ENCODE peak calls at places on chromosomes 7 and 10, in six cellular contexts. O is NCI-H2081, M is IMR-90, X is Caco-2, K is esophagus squamous epithelium, Y is M059J. E is an unnamed sample.

GRCh38 chr7:2474224-2474623 is 2.0 kb downstream of the GRIFIN start:
- DNase-seq in M (no peak), Y (no peak), K (no peak), X (no peak), O (no peak), E (no peak)

GRCh38 chr7:141193066-141193465 is 119.2 kb downstream of the TMEM178B start:
- DNase-seq in Y (no peak), X (no peak), O (no peak), K (no peak), M (no peak), E (no peak)

GRCh38 chr10:84743483-84743882 is 415.1 kb downstream of the CCSER2 start:
- DNase-seq in O (no peak), Y (peak; percentile 2), K (no peak), X (no peak), M (no peak), E (no peak)

GRCh38 chr7:18151419-18151818 is 123.8 kb upstream of the PRPS1L1 start:
- DNase-seq in O (no peak), Y (peak; percentile 15), X (no peak), K (no peak), M (no peak), E (no peak)

GRCh38 chr10:107616031-107616430 is 451.5 kb upstream of the SORCS1 start:
- DNase-seq in Y (no peak), O (no peak), X (no peak), K (no peak), M (no peak), E (no peak)

GRCh38 chr10:80392250-80392649 is 16.1 kb upstream of the PRXL2A start:
- DNase-seq in O (no peak), Y (no peak), K (no peak), M (no peak), X (no peak), E (no peak)

GRCh38 chr7:69982197-69982596 is 383.9 kb downstream of the AUTS2 start:
- DNase-seq in M (no peak), O (no peak), Y (no peak), K (no peak), X (no peak), E (no peak)

GRCh38 chr10:92914478-92915066 is 66.3 kb downstream of the EXOC6 start:
- DNase-seq in X (peak; percentile 69), K (no peak), M (peak; percentile 50), Y (peak; percentile 55), O (peak; percentile 24), E (no peak)

GRCh38 chr10:10891437-10891836 is 126.2 kb upstream of the CELF2 start:
- DNase-seq in O (no peak), Y (peak; percentile 0), X (no peak), K (no peak), M (peak; percentile 90), E (no peak)

GRCh38 chr10:123879596-123880257 is 11.9 kb downstream of the CPXM2 start:
- DNase-seq in K (no peak), O (no peak), Y (no peak), X (no peak), M (no peak), E (no peak)

GRCh38 chr10:112298581-112298980 is 15.4 kb downstream of the TECTB start:
- DNase-seq in X (no peak), Y (no peak), M (no peak), K (no peak), O (no peak), E (no peak)

GRCh38 chr7:44162785-44163395 is 21.8 kb upstream of the MYL7 start:
- DNase-seq in Y (peak; percentile 81), M (no peak), O (no peak), K (no peak), X (no peak), E (no peak)

GRCh38 chr10:29918623-29919400 is 140.6 kb downstream of the JCAD start:
- DNase-seq in K (no peak), M (no peak), Y (no peak), O (no peak), X (no peak), E (no peak)

GRCh38 chr10:11796439-11796838 is 26.7 kb upstream of the PROSER2 start:
- DNase-seq in K (no peak), X (no peak), Y (no peak), O (no peak), M (no peak), E (no peak)

GRCh38 chr7:27168265-27168947 is 3.1 kb upstream of the HOXA9 start:
- DNase-seq in Y (peak; percentile 60), M (no peak), K (no peak), O (peak; percentile 55), X (no peak), E (peak; percentile 60)

GRCh38 chr7:102463841-102464576 is 654 bp downstream of the ALKBH4 start:
- DNase-seq in K (no peak), M (no peak), Y (peak; percentile 38), O (no peak), X (no peak), E (no peak)

GRCh38 chr10:96309631-96310358 is 5.6 kb downstream of the DNTT start:
- DNase-seq in M (no peak), Y (no peak), K (no peak), O (no peak), X (no peak), E (no peak)

GRCh38 chr10:34370121-34370520 is 445.0 kb downstream of the PARD3 start:
- DNase-seq in X (no peak), O (no peak), K (no peak), M (no peak), Y (no peak), E (no peak)

GRCh38 chr10:130200156-130201042 is 64.2 kb downstream of the GLRX3 start:
- DNase-seq in M (no peak), X (no peak), Y (no peak), K (no peak), O (no peak), E (peak; percentile 55)

GRCh38 chr10:29951441-29951931 is 107.9 kb downstream of the JCAD start:
- DNase-seq in X (no peak), K (no peak), M (peak; percentile 74), Y (peak; percentile 53), O (no peak), E (no peak)

GRCh38 chr7:30921951-30922401 is 10.3 kb downstream of the AQP1 start:
- DNase-seq in O (no peak), K (no peak), M (no peak), Y (no peak), X (peak; percentile 12), E (no peak)

GRCh38 chr10:86757110-86757790 is 831 bp downstream of the BMPR1A start:
- DNase-seq in Y (peak; percentile 72), O (no peak), M (peak; percentile 65), X (peak; percentile 48), K (no peak), E (peak; percentile 75)

GRCh38 chr7:36244429-36244828 is 91.4 kb downstream of the EEPD1 start:
- DNase-seq in O (no peak), X (no peak), K (no peak), M (no peak), Y (no peak), E (no peak)

GRCh38 chr7:51455948-51456347 is 139.3 kb upstream of the COBL start:
- DNase-seq in K (no peak), X (no peak), Y (no peak), O (peak; percentile 23), M (no peak), E (no peak)